ENCODE peak calls at places on chromosomes 3 and 15, in seven cellular contexts. L, Q, D, N, F, T and S are unnamed samples.
A peak's percentile ranks its signal among the peaks of the same experiment; 100 is the strongest.

GRCh38 chr3:129559565-129560079 is 16.6 kb downstream of the H1-8 start:
- DNase-seq in L (no peak), Q (no peak), D (no peak), N (no peak), F (no peak), T (no peak), S (no peak)

GRCh38 chr15:38758001-38758400 is 193.4 kb upstream of the RASGRP1 start:
- DNase-seq in L (peak; percentile 46), Q (peak; percentile 21), D (no peak), N (no peak), F (no peak), T (no peak), S (peak; percentile 3)

GRCh38 chr3:15148614-15149013 is 49.7 kb upstream of the RBSN start:
- DNase-seq in L (peak; percentile 23), Q (no peak), D (no peak), N (no peak), F (peak; percentile 9), T (no peak), S (no peak)

GRCh38 chr15:70111203-70112017 is 13.7 kb upstream of the TLE3 start:
- DNase-seq in L (peak; percentile 90), Q (peak; percentile 85), D (peak; percentile 74), N (no peak), F (peak; percentile 40), T (no peak), S (peak; percentile 91)

GRCh38 chr15:77033417-77033728 is 37.5 kb downstream of the TSPAN3 start:
- DNase-seq in L (no peak), Q (no peak), D (peak; percentile 1), N (no peak), F (no peak), T (no peak), S (no peak)

GRCh38 chr3:12394516-12395271 is 89.6 kb upstream of the TSEN2 start:
- DNase-seq in L (no peak), Q (no peak), D (no peak), N (no peak), F (no peak), T (no peak), S (no peak)

GRCh38 chr3:25427155-25428002 is 684 bp upstream of the RARB start:
- DNase-seq in L (peak; percentile 27), Q (peak; percentile 24), D (no peak), N (no peak), F (no peak), T (no peak), S (no peak)

GRCh38 chr15:76363251-76363650 is 26.7 kb downstream of the ISL2 start:
- DNase-seq in L (no peak), Q (no peak), D (no peak), N (no peak), F (no peak), T (no peak), S (no peak)

GRCh38 chr3:38646630-38647029 is 2.9 kb downstream of the SCN5A start:
- DNase-seq in L (no peak), Q (peak; percentile 22), D (no peak), N (peak; percentile 66), F (peak; percentile 47), T (no peak), S (peak; percentile 59)

GRCh38 chr3:14546041-14546440 is 5.9 kb upstream of the GRIP2 start:
- DNase-seq in L (no peak), Q (no peak), D (no peak), N (no peak), F (no peak), T (no peak), S (no peak)

GRCh38 chr3:21256932-21257331 is 494.1 kb downstream of the ZNF385D start:
- DNase-seq in L (peak; percentile 52), Q (peak; percentile 63), D (no peak), N (no peak), F (no peak), T (no peak), S (no peak)

GRCh38 chr3:115697263-115698053 is 74.1 kb downstream of the GAP43 start:
- DNase-seq in L (no peak), Q (no peak), D (no peak), N (no peak), F (no peak), T (no peak), S (peak; percentile 17)

DNA sequence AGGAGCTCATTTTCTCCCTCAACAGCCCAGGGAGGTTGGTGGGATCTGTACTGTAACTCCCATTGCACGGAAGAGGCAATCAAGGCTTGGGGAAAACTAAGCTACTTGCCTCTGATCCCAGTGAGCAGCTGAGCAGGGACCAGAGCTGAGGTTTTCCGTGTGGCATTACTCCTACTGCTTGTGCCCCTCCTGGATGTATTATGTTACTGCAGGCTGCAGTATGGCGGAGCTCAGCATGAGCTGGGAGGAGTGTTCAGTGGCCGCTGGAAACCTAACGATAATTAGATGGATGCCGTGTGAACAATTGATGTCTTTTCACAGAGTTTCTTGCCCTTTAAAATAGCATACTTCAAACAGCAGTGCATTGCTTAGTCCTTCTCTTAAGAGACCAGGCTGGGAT is 2.0 kb upstream of the TPRG1 start:
- DNase-seq in L (no peak), Q (peak; percentile 8), D (no peak), N (peak; percentile 74), F (peak; percentile 3), T (no peak), S (peak; percentile 10)
- TF ChIP-seq CTCF in L (no peak), Q (peak; percentile 28), D (no peak), N (no peak), F (peak; percentile 49), T (peak; percentile 14), S (peak; percentile 27)

GRCh38 chr3:150370129-150370602 is 37.9 kb upstream of the TSC22D2 start:
- DNase-seq in L (peak; percentile 58), Q (no peak), D (peak; percentile 14), N (peak; percentile 93), F (no peak), T (no peak), S (peak; percentile 97)

GRCh38 chr3:150373234-150373633 is 34.9 kb upstream of the TSC22D2 start:
- DNase-seq in L (no peak), Q (no peak), D (no peak), N (no peak), F (no peak), T (no peak), S (no peak)

GRCh38 chr3:150370982-150371381 is 37.1 kb upstream of the TSC22D2 start:
- DNase-seq in L (no peak), Q (no peak), D (no peak), N (no peak), F (no peak), T (no peak), S (no peak)

GRCh38 chr3:150371741-150372254 is 36.3 kb upstream of the TSC22D2 start:
- DNase-seq in L (peak; percentile 43), Q (no peak), D (no peak), N (no peak), F (no peak), T (no peak), S (peak; percentile 97)

GRCh38 chr3:150372320-150373118 is 35.6 kb upstream of the TSC22D2 start:
- DNase-seq in L (no peak), Q (no peak), D (no peak), N (no peak), F (peak; percentile 11), T (no peak), S (peak; percentile 62)
- TF ChIP-seq CTCF in L (peak; percentile 30), Q (peak; percentile 47), D (peak; percentile 48), N (peak; percentile 21), F (peak; percentile 57), T (no peak), S (peak; percentile 43)

GRCh38 chr3:9820543-9820942 is 10.5 kb downstream of the TTLL3 start:
- DNase-seq in L (no peak), Q (no peak), D (no peak), N (no peak), F (no peak), T (no peak), S (no peak)

GRCh38 chr3:9825461-9826040 is 15.5 kb downstream of the TTLL3 start:
- DNase-seq in L (no peak), Q (no peak), D (no peak), N (no peak), F (no peak), T (no peak), S (no peak)

GRCh38 chr3:9818666-9819335 is 8.7 kb downstream of the TTLL3 start:
- DNase-seq in L (no peak), Q (no peak), D (no peak), N (no peak), F (no peak), T (no peak), S (no peak)

GRCh38 chr3:9817437-9817836 is 7.4 kb downstream of the TTLL3 start:
- DNase-seq in L (no peak), Q (no peak), D (no peak), N (no peak), F (no peak), T (no peak), S (no peak)

GRCh38 chr3:9820944-9821343 is 10.9 kb downstream of the TTLL3 start:
- DNase-seq in L (peak; percentile 52), Q (peak; percentile 39), D (no peak), N (no peak), F (peak; percentile 15), T (no peak), S (peak; percentile 52)
- TF ChIP-seq CTCF in L (peak; percentile 49), Q (peak; percentile 48), D (peak; percentile 50), N (peak; percentile 12), F (peak; percentile 60), T (peak; percentile 13), S (peak; percentile 50)

GRCh38 chr3:72163809-72164634 is 379.1 kb upstream of the PROK2 start:
- DNase-seq in L (no peak), Q (no peak), D (no peak), N (no peak), F (peak; percentile 99), T (peak; percentile 96), S (no peak)
- TF ChIP-seq CTCF in L (no peak), Q (no peak), D (no peak), N (no peak), F (no peak), T (no peak), S (no peak)

GRCh38 chr3:156135921-156136655 is 15.7 kb downstream of the KCNAB1 start:
- DNase-seq in L (no peak), Q (no peak), D (no peak), N (peak; percentile 7), F (no peak), T (no peak), S (peak; percentile 48)
- TF ChIP-seq CTCF in L (peak; percentile 21), Q (peak; percentile 55), D (peak; percentile 40), N (no peak), F (peak; percentile 57), T (peak; percentile 37), S (peak; percentile 59)

DNA sequence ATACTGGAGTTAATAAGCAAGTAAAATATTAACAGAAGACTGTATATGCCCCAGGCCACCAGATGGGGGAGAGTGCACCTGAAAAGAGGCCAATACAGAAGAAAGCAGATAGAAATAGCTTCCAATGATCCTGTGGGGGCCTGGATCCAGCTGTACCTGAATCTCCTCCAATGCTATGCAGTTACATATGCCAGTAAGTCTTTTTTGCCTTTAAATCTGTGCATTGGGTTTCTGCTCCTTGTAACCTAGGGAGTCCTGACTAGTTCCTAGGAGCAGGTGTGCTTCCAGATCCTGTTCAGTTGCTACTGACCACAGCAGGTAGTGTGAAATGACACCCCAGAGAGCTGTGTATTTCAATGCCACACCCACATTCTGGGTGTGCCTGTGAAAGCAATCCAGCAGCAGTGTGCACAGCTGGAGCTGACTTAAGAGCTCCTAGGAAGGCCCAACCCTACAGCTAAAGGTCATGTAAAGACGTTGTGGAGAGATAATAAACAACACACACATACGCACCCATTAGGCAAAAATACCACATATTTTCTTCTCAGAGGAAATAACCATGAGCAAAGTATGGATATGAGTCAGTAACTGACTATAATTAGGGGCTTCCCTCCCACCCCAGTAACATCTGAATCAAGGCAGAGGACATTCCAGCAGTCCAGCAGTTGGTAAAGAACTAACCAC is 62.2 kb upstream of the AKAP13 start:
- DNase-seq in L (no peak), Q (no peak), D (no peak), N (no peak), F (peak; percentile 39), T (peak; percentile 83), S (peak; percentile 53)
- TF ChIP-seq CTCF in L (no peak), Q (peak; percentile 32), D (peak; percentile 35), N (no peak), F (peak; percentile 77), T (peak; percentile 28), S (peak; percentile 17)